ENCODE peak calls at places on chromosomes 3 and 15, in ten cellular contexts. J is Peyer's patch; M is kidney glomerular epithelial cell; T is GM18507; Y is GM23338; Q is stimulated activated CD4-positive, alpha-beta T cell treated with anti-CD3 and anti-CD28 coated beads, Interleukin-12 subunit alpha, Interleukin-12 subunit beta, amount 100 ng/mL, for 24 hours; P is central memory CD8-positive, alpha-beta T cell; F is NCI-H446; L is hypothalamus; C is stimulated activated naive B cell treated with anti-CD40 and anti-IgM and Interleukin-4, amounts not matched to agents 10 μg/mL and 1 μg/mL and 100 μg/mL, for 72 hours. Z is an unnamed sample.

GRCh38 chr3:96813820-96814580 is 394 bp upstream of the EPHA6 start:
- DNase-seq in J (no peak), M (peak; percentile 34), T (no peak), Y (peak; percentile 78), Q (peak; percentile 6), P (no peak), F (peak; percentile 80), L (no peak), C (no peak), Z (peak; percentile 72)

GRCh38 chr15:60116456-60117089 is 112.5 kb downstream of the FOXB1 start:
- DNase-seq in J (no peak), M (no peak), T (no peak), Y (no peak), Q (no peak), P (no peak), F (no peak), L (no peak), C (no peak), Z (no peak)

GRCh38 chr15:98231696-98232440 is 271.4 kb downstream of the ARRDC4 start:
- DNase-seq in J (no peak), M (no peak), T (no peak), Y (no peak), Q (no peak), P (no peak), F (no peak), L (no peak), C (no peak), Z (no peak)

GRCh38 chr3:127250032-127250431 is 37.8 kb downstream of the PRR20G start:
- DNase-seq in J (no peak), M (no peak), T (no peak), Y (peak; percentile 33), Q (no peak), P (no peak), F (no peak), L (no peak), C (no peak), Z (no peak)

GRCh38 chr3:69032137-69032536 is 18.7 kb upstream of the EOGT start:
- DNase-seq in J (no peak), M (no peak), T (no peak), Y (no peak), Q (no peak), P (no peak), F (no peak), L (no peak), C (no peak), Z (no peak)

GRCh38 chr3:18111702-18112311 is 313.3 kb downstream of the SATB1 start:
- DNase-seq in J (no peak), M (no peak), T (no peak), Y (peak; percentile 21), Q (no peak), P (no peak), F (no peak), L (no peak), C (no peak), Z (no peak)

GRCh38 chr3:57006048-57006709 is 54.3 kb upstream of the SPATA12 start:
- DNase-seq in J (no peak), M (no peak), T (no peak), Y (peak; percentile 23), Q (no peak), P (no peak), F (no peak), L (no peak), C (no peak), Z (no peak)

GRCh38 chr15:58555168-58556027 is 123.6 kb downstream of the LIPC start:
- DNase-seq in J (peak; percentile 56), M (no peak), T (no peak), Y (peak; percentile 68), Q (no peak), P (no peak), F (no peak), L (no peak), C (no peak), Z (no peak)

GRCh38 chr3:86782271-86782670 is 208.7 kb downstream of the VGLL3 start:
- DNase-seq in J (no peak), M (no peak), T (no peak), Y (no peak), Q (no peak), P (no peak), F (no peak), L (no peak), C (no peak), Z (no peak)

GRCh38 chr3:195893516-195893915 is 14.8 kb downstream of the TNK2 start:
- DNase-seq in J (no peak), M (no peak), T (no peak), Y (no peak), Q (no peak), P (no peak), F (no peak), L (no peak), C (no peak), Z (no peak)

GRCh38 chr15:61530769-61531168 is 301.7 kb upstream of the RORA start:
- DNase-seq in J (no peak), M (no peak), T (no peak), Y (peak; percentile 62), Q (no peak), P (no peak), F (no peak), L (no peak), C (no peak), Z (no peak)

GRCh38 chr15:97875513-97876285 is 84.8 kb upstream of the ARRDC4 start:
- DNase-seq in J (no peak), M (no peak), T (no peak), Y (peak; percentile 62), Q (no peak), P (no peak), F (no peak), L (no peak), C (no peak), Z (no peak)

GRCh38 chr3:106740116-106740515 is 637.1 kb upstream of the CCDC54 start:
- DNase-seq in J (no peak), M (no peak), T (no peak), Y (no peak), Q (no peak), P (no peak), F (no peak), L (no peak), C (no peak), Z (no peak)

Z was measured in tibial artery.